ENCODE peak calls at places on chromosome 4, in five cellular contexts. E, A, U, S and J are unnamed samples.

GRCh38 chr4:71609651-71610050 is 174.2 kb downstream of the GC start:
- DNase-seq in A (no peak), S (no peak), U (no peak), E (no peak), J (no peak)

GRCh38 chr4:2835978-2836377 is 7.7 kb upstream of the ADD1 start:
- DNase-seq in E (no peak), A (no peak), S (no peak), U (peak), J (no peak)

GRCh38 chr4:73615613-73616012 is 4.6 kb downstream of the RASSF6 start:
- DNase-seq in E (no peak), S (no peak), U (no peak), A (no peak), J (no peak)

GRCh38 chr4:10129196-10130185 is 12.9 kb upstream of the WDR1 start:
- DNase-seq in E (no peak), S (no peak), A (no peak), U (no peak), J (no peak)

GRCh38 chr4:82774711-82775171 is 23.9 kb downstream of the SCD5 start:
- DNase-seq in S (no peak), U (no peak), A (peak), E (no peak), J (no peak)

GRCh38 chr4:155530857-155531256 is 135.8 kb upstream of the GUCY1A1 start:
- DNase-seq in E (no peak), S (no peak), A (no peak), U (no peak), J (no peak)

GRCh38 chr4:159540501-159540900 is 437.6 kb downstream of the RAPGEF2 start:
- DNase-seq in S (no peak), E (no peak), A (no peak), U (no peak), J (no peak)

GRCh38 chr4:38667005-38667771 is 3.2 kb downstream of the KLF3 start:
- DNase-seq in S (peak), A (peak), U (peak), E (peak), J (peak)

GRCh38 chr4:13284932-13285331 is 199.2 kb downstream of the RAB28 start:
- DNase-seq in A (no peak), U (no peak), E (no peak), S (no peak), J (no peak)

GRCh38 chr4:105280338-105280809 is 133.7 kb downstream of the TET2 start:
- DNase-seq in A (peak), E (no peak), U (no peak), S (no peak), J (no peak)

GRCh38 chr4:76091052-76091451 is 16.5 kb downstream of the ART3 start:
- DNase-seq in S (no peak), A (no peak), E (no peak), U (no peak), J (no peak)

GRCh38 chr4:21522296-21522695 is 426.3 kb downstream of the KCNIP4 start:
- DNase-seq in U (no peak), E (no peak), A (no peak), S (no peak), J (no peak)

GRCh38 chr4:47209833-47210232 is 178.5 kb downstream of the GABRB1 start:
- DNase-seq in A (peak), S (no peak), E (no peak), U (no peak), J (no peak)

GRCh38 chr4:104896623-104897296 is 249.9 kb upstream of the TET2 start:
- DNase-seq in S (no peak), E (no peak), U (no peak), A (no peak), J (no peak)

GRCh38 chr4:52983563-52984303 is 121.6 kb downstream of the RASL11B start:
- DNase-seq in U (no peak), A (peak), S (no peak), E (no peak), J (no peak)

GRCh38 chr4:177117256-177117655 is 192.4 kb upstream of the NEIL3 start:
- DNase-seq in U (no peak), A (no peak), S (no peak), E (no peak), J (no peak)

GRCh38 chr4:177116161-177116560 is 193.5 kb upstream of the NEIL3 start:
- DNase-seq in A (no peak), E (no peak), U (no peak), S (no peak), J (no peak)

GRCh38 chr4:177118596-177118995 is 191.1 kb upstream of the NEIL3 start:
- DNase-seq in E (no peak), A (peak), S (no peak), U (no peak), J (no peak)

GRCh38 chr4:177119693-177120092 is 190.0 kb upstream of the NEIL3 start:
- DNase-seq in S (no peak), U (no peak), A (no peak), E (no peak), J (no peak)

DNA sequence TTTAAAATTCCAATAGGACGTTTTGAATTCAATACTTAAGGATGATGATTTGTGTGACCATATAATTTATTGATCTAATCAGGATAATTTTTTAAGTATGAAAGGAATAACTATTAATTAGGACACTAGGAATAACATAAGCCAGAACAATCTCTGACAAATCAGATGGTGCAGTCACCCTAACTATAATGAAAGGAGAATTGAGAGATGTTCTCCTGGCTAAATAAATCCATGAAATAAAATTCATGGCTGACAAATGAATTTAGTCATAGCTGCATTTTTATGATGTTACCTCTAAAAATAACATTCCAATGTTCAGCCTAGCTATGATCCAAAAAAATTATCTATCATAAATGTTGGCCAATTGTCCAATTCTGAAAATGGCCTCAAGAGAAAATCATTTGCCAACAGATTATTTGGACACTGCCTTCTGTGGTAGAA is 190.6 kb upstream of the NEIL3 start:
- DNase-seq in U (no peak), A (peak), S (no peak), E (no peak), J (no peak)
- H3K4me3 ChIP-seq in U (no peak), A (no peak), S (no peak), E (no peak), J (no peak)

GRCh38 chr4:6071959-6072720 is 53.9 kb upstream of the C4orf50 start:
- DNase-seq in U (no peak), A (no peak), E (peak), S (no peak), J (no peak)

GRCh38 chr4:6071191-6071958 is 53.1 kb upstream of the C4orf50 start:
- DNase-seq in U (no peak), E (peak), A (no peak), S (no peak), J (no peak)

GRCh38 chr4:6074723-6075122 is 56.5 kb upstream of the C4orf50 start:
- DNase-seq in E (no peak), U (no peak), A (no peak), S (no peak), J (no peak)

GRCh38 chr4:6079965-6080364 is 61.7 kb upstream of the C4orf50 start:
- DNase-seq in U (no peak), E (no peak), S (no peak), A (no peak), J (no peak)

GRCh38 chr4:6076391-6076790 is 58.2 kb upstream of the C4orf50 start:
- DNase-seq in U (no peak), S (no peak), A (no peak), E (no peak), J (no peak)
- TF ChIP-seq CTCF in U (no peak), S (no peak), A (no peak), E (no peak), J (no peak)

DNA sequence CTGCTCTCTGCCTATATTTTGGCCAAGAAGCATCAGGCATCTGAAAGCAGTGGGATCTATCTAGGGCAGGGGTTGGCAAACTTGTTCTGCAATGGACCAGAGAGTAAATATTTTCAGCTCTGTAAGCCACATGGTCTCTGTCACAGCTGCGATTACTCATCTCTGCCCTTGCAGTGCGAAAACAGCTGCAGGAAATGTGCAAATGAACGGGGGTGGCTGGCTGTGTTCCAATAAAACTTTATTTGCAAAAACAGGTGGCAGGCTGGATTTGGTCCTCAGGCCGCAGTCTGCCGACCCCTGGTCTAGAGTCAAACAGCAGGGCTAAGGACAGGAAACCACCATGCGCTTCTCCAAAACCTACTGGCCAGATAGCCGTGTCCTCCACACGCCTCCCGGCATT is 48.6 kb downstream of the ACOX3 start:
- DNase-seq in A (peak), E (no peak), U (peak), S (no peak), J (no peak)
- H3K27ac ChIP-seq in A (no peak), E (no peak), U (peak), S (no peak), J (peak)

GRCh38 chr4:174763454-174764104 is 65.5 kb downstream of the GLRA3 start:
- DNase-seq in S (no peak), E (no peak), A (no peak), U (no peak), J (no peak)
- H3K4me3 ChIP-seq in S (no peak), E (no peak), A (no peak), U (no peak), J (no peak)

GRCh38 chr4:139530833-139531427 is 25.1 kb downstream of the SETD7 start:
- DNase-seq in S (peak), U (peak), E (no peak), A (no peak), J (no peak)
- TF ChIP-seq CTCF in S (peak), U (peak), E (peak), A (peak), J (peak)

DNA sequence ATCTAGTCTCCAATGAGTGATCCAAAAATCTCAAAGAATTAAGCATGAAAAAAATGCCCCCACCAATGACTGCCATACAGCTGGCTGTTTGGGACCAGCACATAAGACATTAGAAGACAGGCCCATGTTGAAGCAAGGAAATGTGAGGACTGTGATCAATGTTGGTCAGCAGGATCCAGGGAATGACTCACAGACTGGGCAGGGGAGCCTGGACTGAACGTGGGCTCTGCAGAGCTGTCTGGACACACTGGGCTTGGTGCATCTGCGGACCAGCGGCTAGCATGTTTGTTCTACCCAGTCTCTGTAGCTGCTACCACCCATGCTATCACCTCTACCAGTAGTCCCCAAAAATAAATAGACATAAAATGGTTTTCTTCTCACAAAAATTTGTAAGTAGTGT is 108.6 kb downstream of the PALLD start:
- DNase-seq in U (no peak), S (no peak), A (peak), E (no peak), J (no peak)
- H3K27ac ChIP-seq in U (peak), S (no peak), A (no peak), E (no peak), J (no peak)

DNA sequence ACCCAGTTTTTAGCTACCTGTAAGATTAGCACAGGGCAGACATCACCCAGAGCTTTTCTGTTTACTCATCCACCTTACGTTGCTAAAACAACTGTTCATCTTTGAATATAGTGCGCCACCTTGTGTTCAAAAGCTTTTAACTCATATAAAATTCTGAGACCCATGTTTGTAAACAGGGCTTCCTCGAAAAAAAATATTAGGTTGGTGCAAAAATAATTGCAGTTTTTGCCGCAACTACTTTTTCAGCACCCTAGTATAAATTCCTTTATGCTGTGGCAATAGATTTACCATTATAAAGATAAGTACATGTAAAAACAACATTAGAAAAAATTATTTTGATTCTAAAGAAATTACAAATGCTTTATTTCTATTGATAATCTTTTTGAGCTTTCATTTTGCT is 147.9 kb downstream of the LRBA start:
- DNase-seq in U (no peak), E (no peak), A (peak), S (peak), J (no peak)
- H3K4me3 ChIP-seq in U (no peak), E (no peak), A (no peak), S (no peak), J (no peak)